ENCODE peak calls at places on chromosomes 3 and 15, in four cellular contexts. One of them, this sample, is unnamed.

GRCh38 chr15:67715166-67715565 is 110.1 kb upstream of the SKOR1 start:
- DNase-seq in H54: no peak
- DNase-seq in NCI-H1105 treated with DMSO at 0.1 percent for 48 hours: peak
- DNase-seq in ELR: no peak
- DNase-seq in this sample: no peak

GRCh38 chr15:80309769-80310384 is 57.9 kb upstream of the CTXND1 start:
- DNase-seq in H54: peak
- DNase-seq in ELR: peak
- DNase-seq in NCI-H1105 treated with DMSO at 0.1 percent for 48 hours: peak
- DNase-seq in this sample: no peak

GRCh38 chr3:183285828-183286457 is 32.9 kb downstream of the B3GNT5 start:
- DNase-seq in NCI-H1105 treated with DMSO at 0.1 percent for 48 hours: peak
- DNase-seq in ELR: peak
- DNase-seq in H54: peak
- DNase-seq in this sample: no peak

GRCh38 chr15:44729394-44729913 is 6.9 kb upstream of the TRIM69 start:
- DNase-seq in H54: no peak
- DNase-seq in NCI-H1105 treated with DMSO at 0.1 percent for 48 hours: peak
- DNase-seq in ELR: peak
- DNase-seq in this sample: no peak

GRCh38 chr15:34331809-34332208 is 5.8 kb downstream of the SLC12A6 start:
- DNase-seq in ELR: no peak
- DNase-seq in H54: no peak
- DNase-seq in NCI-H1105 treated with DMSO at 0.1 percent for 48 hours: no peak
- DNase-seq in this sample: no peak

GRCh38 chr15:42035362-42035761 is 14.5 kb upstream of the PLA2G4E start:
- DNase-seq in H54: no peak
- DNase-seq in NCI-H1105 treated with DMSO at 0.1 percent for 48 hours: no peak
- DNase-seq in ELR: peak
- DNase-seq in this sample: peak

GRCh38 chr15:96392380-96393208 is 62.1 kb downstream of the NR2F2 start:
- DNase-seq in H54: no peak
- DNase-seq in ELR: no peak
- DNase-seq in NCI-H1105 treated with DMSO at 0.1 percent for 48 hours: no peak
- DNase-seq in this sample: no peak

GRCh38 chr3:136305879-136306278 is 55.7 kb downstream of the PCCB start:
- DNase-seq in NCI-H1105 treated with DMSO at 0.1 percent for 48 hours: peak
- DNase-seq in ELR: no peak
- DNase-seq in H54: peak
- DNase-seq in this sample: no peak

GRCh38 chr3:179526989-179527391 is 35.7 kb upstream of the ACTL6A start:
- DNase-seq in ELR: peak
- DNase-seq in H54: peak
- DNase-seq in NCI-H1105 treated with DMSO at 0.1 percent for 48 hours: peak
- DNase-seq in this sample: no peak

GRCh38 chr15:73196113-73196512 is 143.8 kb downstream of the NEO1 start:
- DNase-seq in ELR: no peak
- DNase-seq in H54: no peak
- DNase-seq in NCI-H1105 treated with DMSO at 0.1 percent for 48 hours: no peak
- DNase-seq in this sample: no peak

GRCh38 chr3:112007641-112008040 is 8.9 kb downstream of the TAGLN3 start:
- DNase-seq in H54: no peak
- DNase-seq in ELR: no peak
- DNase-seq in NCI-H1105 treated with DMSO at 0.1 percent for 48 hours: peak
- DNase-seq in this sample: no peak

GRCh38 chr15:23497710-23498111 is 50.7 kb upstream of the GOLGA6L2 start:
- DNase-seq in H54: no peak
- DNase-seq in NCI-H1105 treated with DMSO at 0.1 percent for 48 hours: peak
- DNase-seq in ELR: peak
- DNase-seq in this sample: no peak

GRCh38 chr3:42517143-42517542 is 14.7 kb downstream of the VIPR1 start:
- DNase-seq in H54: no peak
- DNase-seq in ELR: no peak
- DNase-seq in NCI-H1105 treated with DMSO at 0.1 percent for 48 hours: no peak
- DNase-seq in this sample: no peak

GRCh38 chr3:26621891-26622633 is 510 bp upstream of the LRRC3B start:
- DNase-seq in H54: no peak
- DNase-seq in NCI-H1105 treated with DMSO at 0.1 percent for 48 hours: no peak
- DNase-seq in ELR: no peak
- DNase-seq in this sample: no peak

GRCh38 chr3:127712881-127713771 is 40.4 kb downstream of the ABTB1 start:
- DNase-seq in H54: no peak
- DNase-seq in NCI-H1105 treated with DMSO at 0.1 percent for 48 hours: no peak
- DNase-seq in ELR: no peak
- DNase-seq in this sample: peak

GRCh38 chr3:132196113-132196512 is 121.1 kb upstream of the ACP3 start:
- DNase-seq in H54: no peak
- DNase-seq in ELR: no peak
- DNase-seq in NCI-H1105 treated with DMSO at 0.1 percent for 48 hours: no peak
- DNase-seq in this sample: no peak

GRCh38 chr15:66292261-66293084 is 895 bp upstream of the DIS3L start:
- DNase-seq in NCI-H1105 treated with DMSO at 0.1 percent for 48 hours: peak
- DNase-seq in ELR: no peak
- DNase-seq in H54: no peak
- DNase-seq in this sample: no peak

GRCh38 chr15:41806291-41807181 is 21.4 kb upstream of the JMJD7 start:
- DNase-seq in ELR: no peak
- DNase-seq in NCI-H1105 treated with DMSO at 0.1 percent for 48 hours: peak
- DNase-seq in H54: no peak
- DNase-seq in this sample: no peak

GRCh38 chr3:138331143-138331894 is 1.7 kb upstream of the NME9 start:
- DNase-seq in H54: no peak
- DNase-seq in ELR: peak
- DNase-seq in NCI-H1105 treated with DMSO at 0.1 percent for 48 hours: no peak
- DNase-seq in this sample: peak

GRCh38 chr3:46579756-46580286 is 13.7 kb upstream of the LRRC2 start:
- DNase-seq in NCI-H1105 treated with DMSO at 0.1 percent for 48 hours: no peak
- DNase-seq in H54: no peak
- DNase-seq in ELR: no peak
- DNase-seq in this sample: no peak

GRCh38 chr15:25180606-25181289 is 226.0 kb downstream of the SNRPN start:
- DNase-seq in NCI-H1105 treated with DMSO at 0.1 percent for 48 hours: no peak
- DNase-seq in H54: no peak
- DNase-seq in ELR: no peak
- DNase-seq in this sample: peak

GRCh38 chr15:33612721-33613304 is 302.0 kb downstream of the RYR3 start:
- DNase-seq in H54: no peak
- DNase-seq in ELR: no peak
- DNase-seq in NCI-H1105 treated with DMSO at 0.1 percent for 48 hours: no peak
- DNase-seq in this sample: no peak

GRCh38 chr3:134463676-134464611 is 21.8 kb downstream of the ANAPC13 start:
- DNase-seq in H54: no peak
- DNase-seq in ELR: peak
- DNase-seq in NCI-H1105 treated with DMSO at 0.1 percent for 48 hours: no peak
- DNase-seq in this sample: no peak

GRCh38 chr15:74615313-74616019 is at the start of gene CLK3:
- DNase-seq in NCI-H1105 treated with DMSO at 0.1 percent for 48 hours: peak
- DNase-seq in ELR: peak
- DNase-seq in H54: peak
- DNase-seq in this sample: peak

GRCh38 chr3:58998476-58999117 is 51.2 kb downstream of the CFAP20DC start:
- DNase-seq in NCI-H1105 treated with DMSO at 0.1 percent for 48 hours: no peak
- DNase-seq in H54: peak
- DNase-seq in ELR: peak
- DNase-seq in this sample: no peak

GRCh38 chr3:178966299-178967183 is 105.1 kb downstream of the ZMAT3 start:
- DNase-seq in NCI-H1105 treated with DMSO at 0.1 percent for 48 hours: peak
- DNase-seq in H54: peak
- DNase-seq in ELR: peak
- DNase-seq in this sample: no peak

GRCh38 chr3:171198781-171199472 is 172.4 kb upstream of the SLC2A2 start:
- DNase-seq in H54: no peak
- DNase-seq in NCI-H1105 treated with DMSO at 0.1 percent for 48 hours: no peak
- DNase-seq in ELR: no peak
- DNase-seq in this sample: no peak

GRCh38 chr3:11010406-11011165 is 18.0 kb downstream of the SLC6A1 start:
- DNase-seq in NCI-H1105 treated with DMSO at 0.1 percent for 48 hours: no peak
- DNase-seq in H54: no peak
- DNase-seq in ELR: no peak
- DNase-seq in this sample: no peak